ENCODE peak calls at places on chromosomes 3 and 15, in eight cellular contexts. One of them, this sample, is unnamed.

GRCh38 chr15:70269991-70270751 is 172.5 kb upstream of the TLE3 start:
- DNase-seq in prostate gland: no peak
- DNase-seq in pancreas: peak; percentile 32
- DNase-seq in AG04450: no peak
- DNase-seq in astrocyte: no peak
- DNase-seq in WTC11: no peak
- DNase-seq in ascending aorta: no peak
- DNase-seq in activated CD8-positive, alpha-beta T cell treated with anti-CD3 and anti-CD28 coated beads for 36 hours: no peak
- DNase-seq in this sample: no peak

GRCh38 chr3:126356373-126357298 is 572 bp downstream of the KLF15 start:
- DNase-seq in activated CD8-positive, alpha-beta T cell treated with anti-CD3 and anti-CD28 coated beads for 36 hours: no peak
- DNase-seq in AG04450: no peak
- DNase-seq in astrocyte: no peak
- DNase-seq in ascending aorta: no peak
- DNase-seq in pancreas: peak; percentile 50
- DNase-seq in prostate gland: peak; percentile 41
- DNase-seq in WTC11: no peak
- DNase-seq in this sample: peak; percentile 56

GRCh38 chr15:29528276-29528675 is 258.7 kb upstream of the NSMCE3 start:
- DNase-seq in prostate gland: no peak
- DNase-seq in ascending aorta: no peak
- DNase-seq in activated CD8-positive, alpha-beta T cell treated with anti-CD3 and anti-CD28 coated beads for 36 hours: no peak
- DNase-seq in astrocyte: no peak
- DNase-seq in AG04450: no peak
- DNase-seq in pancreas: no peak
- DNase-seq in WTC11: no peak
- DNase-seq in this sample: no peak

GRCh38 chr15:35522061-35522460 is 23.9 kb downstream of the DPH6 start:
- DNase-seq in WTC11: no peak
- DNase-seq in activated CD8-positive, alpha-beta T cell treated with anti-CD3 and anti-CD28 coated beads for 36 hours: no peak
- DNase-seq in AG04450: peak; percentile 3
- DNase-seq in ascending aorta: no peak
- DNase-seq in pancreas: no peak
- DNase-seq in prostate gland: no peak
- DNase-seq in astrocyte: no peak
- DNase-seq in this sample: no peak

GRCh38 chr3:136955813-136956212 is 2.0 kb upstream of the IL20RB start:
- DNase-seq in AG04450: peak; percentile 81
- DNase-seq in astrocyte: peak; percentile 93
- DNase-seq in pancreas: peak; percentile 26
- DNase-seq in ascending aorta: no peak
- DNase-seq in prostate gland: no peak
- DNase-seq in activated CD8-positive, alpha-beta T cell treated with anti-CD3 and anti-CD28 coated beads for 36 hours: no peak
- DNase-seq in WTC11: no peak
- DNase-seq in this sample: no peak

GRCh38 chr3:192817053-192817452 is 89.7 kb upstream of the FGF12 start:
- DNase-seq in prostate gland: no peak
- DNase-seq in WTC11: no peak
- DNase-seq in ascending aorta: no peak
- DNase-seq in astrocyte: peak; percentile 75
- DNase-seq in activated CD8-positive, alpha-beta T cell treated with anti-CD3 and anti-CD28 coated beads for 36 hours: peak; percentile 31
- DNase-seq in AG04450: no peak
- DNase-seq in pancreas: no peak
- DNase-seq in this sample: peak; percentile 24

GRCh38 chr3:9301798-9302197 is 52.4 kb upstream of the SRGAP3 start:
- DNase-seq in AG04450: no peak
- DNase-seq in ascending aorta: no peak
- DNase-seq in activated CD8-positive, alpha-beta T cell treated with anti-CD3 and anti-CD28 coated beads for 36 hours: no peak
- DNase-seq in WTC11: no peak
- DNase-seq in astrocyte: no peak
- DNase-seq in pancreas: no peak
- DNase-seq in prostate gland: no peak
- DNase-seq in this sample: no peak

GRCh38 chr3:17336291-17336690 is 406.1 kb downstream of the TBC1D5 start:
- DNase-seq in AG04450: no peak
- DNase-seq in astrocyte: no peak
- DNase-seq in prostate gland: no peak
- DNase-seq in ascending aorta: no peak
- DNase-seq in WTC11: no peak
- DNase-seq in pancreas: no peak
- DNase-seq in activated CD8-positive, alpha-beta T cell treated with anti-CD3 and anti-CD28 coated beads for 36 hours: no peak
- DNase-seq in this sample: no peak

GRCh38 chr15:96340611-96341464 is 10.3 kb downstream of the NR2F2 start:
- DNase-seq in astrocyte: no peak
- DNase-seq in ascending aorta: no peak
- DNase-seq in prostate gland: no peak
- DNase-seq in pancreas: no peak
- DNase-seq in WTC11: peak; percentile 80
- DNase-seq in activated CD8-positive, alpha-beta T cell treated with anti-CD3 and anti-CD28 coated beads for 36 hours: no peak
- DNase-seq in AG04450: no peak
- DNase-seq in this sample: no peak

GRCh38 chr3:32640939-32641725 is 43.9 kb upstream of the CNOT10 start:
- DNase-seq in AG04450: no peak
- DNase-seq in prostate gland: no peak
- DNase-seq in pancreas: no peak
- DNase-seq in ascending aorta: no peak
- DNase-seq in WTC11: no peak
- DNase-seq in astrocyte: no peak
- DNase-seq in activated CD8-positive, alpha-beta T cell treated with anti-CD3 and anti-CD28 coated beads for 36 hours: no peak
- DNase-seq in this sample: no peak

GRCh38 chr15:50055333-50056278 is 63.4 kb downstream of the ATP8B4 start:
- DNase-seq in astrocyte: peak; percentile 89
- DNase-seq in activated CD8-positive, alpha-beta T cell treated with anti-CD3 and anti-CD28 coated beads for 36 hours: no peak
- DNase-seq in ascending aorta: no peak
- DNase-seq in pancreas: no peak
- DNase-seq in AG04450: peak; percentile 46
- DNase-seq in prostate gland: no peak
- DNase-seq in WTC11: no peak
- DNase-seq in this sample: no peak

GRCh38 chr3:52053307-52054304 is 2.8 kb downstream of the DUSP7 start:
- DNase-seq in activated CD8-positive, alpha-beta T cell treated with anti-CD3 and anti-CD28 coated beads for 36 hours: peak; percentile 72
- DNase-seq in pancreas: no peak
- DNase-seq in ascending aorta: no peak
- DNase-seq in astrocyte: no peak
- DNase-seq in AG04450: no peak
- DNase-seq in prostate gland: peak; percentile 66
- DNase-seq in WTC11: no peak
- DNase-seq in this sample: peak; percentile 66

GRCh38 chr3:123334056-123334455 is 114.8 kb downstream of the ADCY5 start:
- DNase-seq in prostate gland: no peak
- DNase-seq in activated CD8-positive, alpha-beta T cell treated with anti-CD3 and anti-CD28 coated beads for 36 hours: no peak
- DNase-seq in WTC11: no peak
- DNase-seq in AG04450: no peak
- DNase-seq in ascending aorta: no peak
- DNase-seq in pancreas: no peak
- DNase-seq in astrocyte: no peak
- DNase-seq in this sample: no peak

GRCh38 chr3:157913751-157914150 is 192.5 kb downstream of the SHOX2 start:
- DNase-seq in ascending aorta: no peak
- DNase-seq in prostate gland: no peak
- DNase-seq in activated CD8-positive, alpha-beta T cell treated with anti-CD3 and anti-CD28 coated beads for 36 hours: no peak
- DNase-seq in astrocyte: no peak
- DNase-seq in AG04450: no peak
- DNase-seq in pancreas: no peak
- DNase-seq in WTC11: no peak
- DNase-seq in this sample: no peak

GRCh38 chr3:193774272-193774915 is 181.4 kb downstream of the OPA1 start:
- DNase-seq in ascending aorta: no peak
- DNase-seq in AG04450: no peak
- DNase-seq in pancreas: no peak
- DNase-seq in activated CD8-positive, alpha-beta T cell treated with anti-CD3 and anti-CD28 coated beads for 36 hours: no peak
- DNase-seq in WTC11: no peak
- DNase-seq in prostate gland: no peak
- DNase-seq in astrocyte: no peak
- DNase-seq in this sample: no peak

GRCh38 chr3:6351752-6352151 is 509.2 kb upstream of the GRM7 start:
- DNase-seq in activated CD8-positive, alpha-beta T cell treated with anti-CD3 and anti-CD28 coated beads for 36 hours: no peak
- DNase-seq in pancreas: no peak
- DNase-seq in prostate gland: no peak
- DNase-seq in AG04450: no peak
- DNase-seq in WTC11: no peak
- DNase-seq in astrocyte: no peak
- DNase-seq in ascending aorta: no peak
- DNase-seq in this sample: no peak

GRCh38 chr3:44954962-44955361 is 21.0 kb downstream of the ZDHHC3 start:
- DNase-seq in pancreas: no peak
- DNase-seq in activated CD8-positive, alpha-beta T cell treated with anti-CD3 and anti-CD28 coated beads for 36 hours: no peak
- DNase-seq in WTC11: no peak
- DNase-seq in astrocyte: no peak
- DNase-seq in ascending aorta: no peak
- DNase-seq in AG04450: no peak
- DNase-seq in prostate gland: no peak
- DNase-seq in this sample: peak; percentile 57

GRCh38 chr3:48879994-48880377 is 18.7 kb downstream of the SLC25A20 start:
- DNase-seq in AG04450: no peak
- DNase-seq in pancreas: no peak
- DNase-seq in activated CD8-positive, alpha-beta T cell treated with anti-CD3 and anti-CD28 coated beads for 36 hours: no peak
- DNase-seq in WTC11: no peak
- DNase-seq in prostate gland: no peak
- DNase-seq in astrocyte: no peak
- DNase-seq in ascending aorta: no peak
- DNase-seq in this sample: no peak

GRCh38 chr3:55486857-55487375 is at the start of gene WNT5A:
- DNase-seq in pancreas: peak; percentile 28
- DNase-seq in activated CD8-positive, alpha-beta T cell treated with anti-CD3 and anti-CD28 coated beads for 36 hours: no peak
- DNase-seq in prostate gland: no peak
- DNase-seq in ascending aorta: no peak
- DNase-seq in AG04450: no peak
- DNase-seq in WTC11: peak; percentile 78
- DNase-seq in astrocyte: peak; percentile 51
- DNase-seq in this sample: no peak

GRCh38 chr3:55484741-55485207 is 2.3 kb downstream of the WNT5A start:
- DNase-seq in WTC11: no peak
- DNase-seq in prostate gland: no peak
- DNase-seq in ascending aorta: no peak
- DNase-seq in astrocyte: no peak
- DNase-seq in activated CD8-positive, alpha-beta T cell treated with anti-CD3 and anti-CD28 coated beads for 36 hours: no peak
- DNase-seq in AG04450: no peak
- DNase-seq in pancreas: no peak
- DNase-seq in this sample: no peak

GRCh38 chr3:55484191-55484644 is 2.9 kb downstream of the WNT5A start:
- DNase-seq in astrocyte: no peak
- DNase-seq in prostate gland: no peak
- DNase-seq in ascending aorta: no peak
- DNase-seq in WTC11: peak; percentile 53
- DNase-seq in activated CD8-positive, alpha-beta T cell treated with anti-CD3 and anti-CD28 coated beads for 36 hours: no peak
- DNase-seq in pancreas: no peak
- DNase-seq in AG04450: no peak
- DNase-seq in this sample: no peak

GRCh38 chr3:55486101-55486856 is 827 bp downstream of the WNT5A start:
- DNase-seq in WTC11: peak; percentile 63
- DNase-seq in pancreas: peak; percentile 72
- DNase-seq in AG04450: no peak
- DNase-seq in activated CD8-positive, alpha-beta T cell treated with anti-CD3 and anti-CD28 coated beads for 36 hours: no peak
- DNase-seq in ascending aorta: no peak
- DNase-seq in astrocyte: peak; percentile 76
- DNase-seq in prostate gland: no peak
- DNase-seq in this sample: no peak

DNA sequence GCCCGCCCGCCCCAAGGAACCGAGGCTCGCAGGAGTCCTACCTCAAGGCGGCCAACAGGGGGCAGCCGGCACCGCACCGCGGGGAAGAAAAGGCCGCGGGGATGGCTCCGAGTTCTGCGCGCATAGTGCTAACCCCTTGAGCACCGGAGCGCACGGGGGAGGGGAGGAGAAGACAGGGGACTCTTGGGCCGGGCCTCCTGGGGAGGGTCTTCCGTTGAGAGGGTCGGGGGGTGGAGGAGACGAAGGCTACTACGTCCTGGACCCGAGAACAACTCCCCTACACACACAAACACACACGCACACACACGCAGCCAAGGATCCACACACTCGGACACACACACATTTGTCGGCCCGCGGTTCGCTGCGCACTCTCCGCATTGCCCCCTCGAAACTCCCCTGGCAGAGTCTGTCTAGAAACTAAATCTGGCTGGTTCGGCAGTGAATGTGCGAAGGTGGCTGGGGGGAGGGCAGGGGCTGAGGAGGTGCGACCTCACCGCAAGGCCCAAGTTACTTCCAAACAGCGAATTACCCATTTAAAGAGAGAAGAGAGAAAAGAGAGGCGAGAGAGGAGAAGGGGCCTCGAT is 1.8 kb downstream of the WNT5A start:
- DNase-seq in prostate gland: peak; percentile 57
- DNase-seq in activated CD8-positive, alpha-beta T cell treated with anti-CD3 and anti-CD28 coated beads for 36 hours: peak; percentile 64
- DNase-seq in WTC11: peak; percentile 90
- DNase-seq in pancreas: peak; percentile 74
- DNase-seq in ascending aorta: no peak
- DNase-seq in AG04450: no peak
- DNase-seq in astrocyte: peak; percentile 79
- DNase-seq in this sample: peak; percentile 91
- TF ChIP-seq CTCF in prostate gland: peak; percentile 77
- TF ChIP-seq CTCF in activated CD8-positive, alpha-beta T cell treated with anti-CD3 and anti-CD28 coated beads for 36 hours: peak; percentile 51
- TF ChIP-seq CTCF in WTC11: peak; percentile 81
- TF ChIP-seq CTCF in pancreas: peak; percentile 73
- TF ChIP-seq CTCF in ascending aorta: peak; percentile 79
- TF ChIP-seq CTCF in AG04450: peak; percentile 68
- TF ChIP-seq CTCF in astrocyte: peak; percentile 20
- TF ChIP-seq CTCF in this sample: peak; percentile 76

GRCh38 chr3:112086857-112087524 is 802 bp downstream of the C3orf52 start:
- DNase-seq in pancreas: no peak
- DNase-seq in activated CD8-positive, alpha-beta T cell treated with anti-CD3 and anti-CD28 coated beads for 36 hours: no peak
- DNase-seq in AG04450: no peak
- DNase-seq in prostate gland: no peak
- DNase-seq in astrocyte: peak; percentile 57
- DNase-seq in WTC11: no peak
- DNase-seq in ascending aorta: no peak
- DNase-seq in this sample: no peak
- TF ChIP-seq CTCF in pancreas: no peak
- TF ChIP-seq CTCF in activated CD8-positive, alpha-beta T cell treated with anti-CD3 and anti-CD28 coated beads for 36 hours: no peak
- TF ChIP-seq CTCF in AG04450: no peak
- TF ChIP-seq CTCF in prostate gland: no peak
- TF ChIP-seq CTCF in astrocyte: no peak
- TF ChIP-seq CTCF in WTC11: no peak
- TF ChIP-seq CTCF in ascending aorta: no peak
- TF ChIP-seq CTCF in this sample: no peak

GRCh38 chr3:29152379-29152778 is 128.5 kb upstream of the RBMS3 start:
- DNase-seq in pancreas: no peak
- DNase-seq in ascending aorta: no peak
- DNase-seq in activated CD8-positive, alpha-beta T cell treated with anti-CD3 and anti-CD28 coated beads for 36 hours: no peak
- DNase-seq in WTC11: peak; percentile 27
- DNase-seq in prostate gland: no peak
- DNase-seq in astrocyte: no peak
- DNase-seq in AG04450: no peak
- DNase-seq in this sample: no peak
- TF ChIP-seq CTCF in pancreas: no peak
- TF ChIP-seq CTCF in ascending aorta: no peak
- TF ChIP-seq CTCF in activated CD8-positive, alpha-beta T cell treated with anti-CD3 and anti-CD28 coated beads for 36 hours: no peak
- TF ChIP-seq CTCF in WTC11: no peak
- TF ChIP-seq CTCF in prostate gland: no peak
- TF ChIP-seq CTCF in astrocyte: no peak
- TF ChIP-seq CTCF in AG04450: no peak
- TF ChIP-seq CTCF in this sample: no peak

DNA sequence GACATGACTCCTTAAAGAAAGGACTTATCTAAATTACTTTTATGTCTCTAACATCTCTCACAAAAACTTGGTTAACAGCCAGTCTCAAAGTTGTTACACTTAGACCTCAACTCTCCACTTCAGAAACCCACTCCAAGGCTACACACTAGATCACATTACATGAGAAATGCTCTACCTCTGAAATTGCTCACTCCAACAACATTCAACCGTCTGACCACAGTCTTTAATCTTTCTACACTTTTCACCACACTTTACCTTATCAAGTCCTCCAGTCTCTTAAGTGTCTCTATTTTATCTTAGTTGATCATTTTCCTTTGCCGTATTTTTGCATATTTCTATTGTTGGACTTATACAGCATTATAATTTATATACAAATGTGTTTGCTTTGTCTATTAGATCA is 5.8 kb downstream of the SLC12A6 start:
- DNase-seq in activated CD8-positive, alpha-beta T cell treated with anti-CD3 and anti-CD28 coated beads for 36 hours: no peak
- DNase-seq in astrocyte: peak; percentile 70
- DNase-seq in prostate gland: no peak
- DNase-seq in AG04450: no peak
- DNase-seq in ascending aorta: no peak
- DNase-seq in pancreas: no peak
- DNase-seq in WTC11: no peak
- DNase-seq in this sample: no peak
- TF ChIP-seq CTCF in activated CD8-positive, alpha-beta T cell treated with anti-CD3 and anti-CD28 coated beads for 36 hours: no peak
- TF ChIP-seq CTCF in astrocyte: no peak
- TF ChIP-seq CTCF in prostate gland: no peak
- TF ChIP-seq CTCF in AG04450: no peak
- TF ChIP-seq CTCF in ascending aorta: no peak
- TF ChIP-seq CTCF in pancreas: no peak
- TF ChIP-seq CTCF in WTC11: no peak
- TF ChIP-seq CTCF in this sample: no peak

This sample was measured in GM13977.